ENCODE peak calls at places on chromosomes 11 and 22, in six cellular contexts. B is sigmoid colon, P is NT2/D1, A is ascending aorta, X is heart right ventricle, T is endodermal cell. Q is an unnamed sample.

GRCh38 chr11:67301951-67302516 is 1.3 kb upstream of the SSH3 start:
- DNase-seq in B (peak; percentile 68), X (peak; percentile 58), T (peak; percentile 86), A (no peak), P (peak; percentile 61), Q (no peak)

GRCh38 chr11:113162590-113162961 is 151.8 kb upstream of the TTC12 start:
- DNase-seq in T (no peak), P (no peak), B (no peak), X (no peak), A (no peak), Q (no peak)

GRCh38 chr11:131712897-131713296 is 342.5 kb downstream of the NTM start:
- DNase-seq in T (no peak), B (no peak), X (no peak), A (no peak), P (no peak), Q (no peak)

GRCh38 chr11:94450061-94450460 is 43.6 kb downstream of the MRE11 start:
- DNase-seq in T (no peak), X (no peak), P (no peak), A (no peak), B (no peak), Q (no peak)

GRCh38 chr11:47415949-47416472 is 7.6 kb downstream of the SLC39A13 start:
- DNase-seq in B (peak; percentile 94), P (peak; percentile 42), X (peak; percentile 86), A (peak; percentile 60), T (peak; percentile 81), Q (no peak)

GRCh38 chr11:21258414-21258813 is 589.0 kb downstream of the NELL1 start:
- DNase-seq in X (no peak), P (no peak), T (no peak), A (no peak), B (no peak), Q (no peak)

GRCh38 chr22:43742551-43742950 is 69.6 kb downstream of the EFCAB6 start:
- DNase-seq in X (no peak), T (no peak), A (no peak), P (no peak), B (no peak), Q (no peak)

GRCh38 chr11:110903830-110904229 is 191.6 kb upstream of the ARHGAP20 start:
- DNase-seq in B (no peak), T (peak; percentile 66), A (no peak), X (no peak), P (no peak), Q (no peak)

GRCh38 chr11:65639623-65640482 is 2.0 kb downstream of the SIPA1 start:
- DNase-seq in T (no peak), B (no peak), X (peak; percentile 58), P (no peak), A (no peak), Q (peak; percentile 51)

GRCh38 chr22:48952256-48953102 is 875.2 kb downstream of the BRD1 start:
- DNase-seq in A (no peak), T (peak; percentile 28), P (no peak), X (no peak), B (peak; percentile 45), Q (no peak)

GRCh38 chr22:48152154-48152775 is 1389.8 kb downstream of the TBC1D22A start:
- DNase-seq in B (no peak), P (no peak), X (no peak), T (no peak), A (no peak), Q (no peak)

GRCh38 chr22:26669060-26669481 is 11.7 kb downstream of the MIAT start:
- DNase-seq in X (no peak), P (no peak), T (peak; percentile 86), A (no peak), B (no peak), Q (no peak)

GRCh38 chr11:16791494-16791961 is 53.1 kb downstream of the C11orf58 start:
- DNase-seq in T (no peak), X (peak; percentile 28), B (no peak), A (peak; percentile 49), P (no peak), Q (no peak)

GRCh38 chr11:19474954-19475811 is 234.4 kb upstream of the E2F8 start:
- DNase-seq in B (no peak), A (no peak), X (no peak), P (no peak), T (peak; percentile 69), Q (no peak)

GRCh38 chr11:69121021-69121420 is 34.7 kb upstream of the SMIM38 start:
- DNase-seq in T (no peak), A (no peak), B (no peak), X (no peak), P (no peak), Q (no peak)

GRCh38 chr11:19938051-19938856 is 222.0 kb downstream of the DBX1 start:
- DNase-seq in A (no peak), B (no peak), P (no peak), X (peak; percentile 31), T (peak; percentile 90), Q (no peak)

GRCh38 chr11:106463796-106464201 is 386.3 kb downstream of the AASDHPPT start:
- DNase-seq in P (no peak), X (no peak), A (no peak), T (no peak), B (no peak), Q (no peak)

GRCh38 chr11:106463154-106463553 is 385.7 kb downstream of the AASDHPPT start:
- DNase-seq in P (no peak), A (no peak), B (no peak), T (no peak), X (no peak), Q (no peak)

GRCh38 chr11:106466441-106467190 is 389.2 kb downstream of the AASDHPPT start:
- DNase-seq in B (no peak), T (no peak), A (no peak), P (no peak), X (no peak), Q (no peak)

GRCh38 chr11:106461839-106462545 is 384.5 kb downstream of the AASDHPPT start:
- DNase-seq in X (no peak), A (no peak), T (no peak), P (no peak), B (no peak), Q (no peak)

DNA sequence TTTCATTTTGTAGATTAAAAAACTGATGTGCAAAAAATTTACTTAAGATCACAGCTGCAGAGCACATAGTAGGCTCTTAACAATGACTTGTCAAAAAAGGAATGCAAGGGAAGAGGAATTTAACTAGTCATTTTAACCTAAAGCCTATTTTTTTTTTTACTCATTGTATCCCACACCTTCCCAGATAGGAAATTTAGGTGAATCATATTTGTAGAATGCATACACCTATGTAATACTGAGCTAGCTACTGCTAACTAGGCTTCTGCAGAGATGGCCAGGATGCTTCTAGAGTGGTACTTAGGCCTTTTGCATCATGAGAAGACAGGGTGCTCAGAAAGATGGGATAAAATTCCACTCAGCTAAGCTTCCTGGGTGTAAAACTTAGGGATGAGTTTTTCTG is 387.3 kb downstream of the AASDHPPT start:
- DNase-seq in B (no peak), X (no peak), T (no peak), P (no peak), A (no peak), Q (no peak)
- H3K4me1 ChIP-seq in B (peaks cover 8% of the 10 kb centered on the region), X (peaks cover 9% of the 10 kb centered on the region), T (peaks cover 27% of the 10 kb centered on the region), P (no peaks in the 10 kb centered on the region), A (no peaks in the 10 kb centered on the region), Q (no peaks in the 10 kb centered on the region)

GRCh38 chr11:102306048-102306575 is 11.2 kb upstream of the BIRC3 start:
- DNase-seq in X (no peak), A (no peak), T (no peak), P (no peak), B (no peak), Q (no peak)

GRCh38 chr11:102306817-102307814 is 10.2 kb upstream of the BIRC3 start:
- DNase-seq in X (no peak), A (no peak), T (no peak), B (no peak), P (no peak), Q (peak; percentile 73)

GRCh38 chr11:102312656-102313055 is 4.6 kb upstream of the BIRC3 start:
- DNase-seq in X (no peak), A (no peak), P (no peak), B (no peak), T (no peak), Q (no peak)

GRCh38 chr11:102313225-102313940 is 3.9 kb upstream of the BIRC3 start:
- DNase-seq in B (no peak), T (no peak), P (no peak), X (no peak), A (no peak), Q (no peak)

GRCh38 chr11:102309621-102310541 is 7.4 kb upstream of the BIRC3 start:
- DNase-seq in X (no peak), B (no peak), T (peak; percentile 84), P (peak; percentile 15), A (no peak), Q (no peak)
- H3K4me3 ChIP-seq in X (no peak overlapping the region), B (no peak overlapping the region), T (no peak overlapping the region), P (no peak overlapping the region), A (no peak overlapping the region), Q (no peak overlapping the region)

DNA sequence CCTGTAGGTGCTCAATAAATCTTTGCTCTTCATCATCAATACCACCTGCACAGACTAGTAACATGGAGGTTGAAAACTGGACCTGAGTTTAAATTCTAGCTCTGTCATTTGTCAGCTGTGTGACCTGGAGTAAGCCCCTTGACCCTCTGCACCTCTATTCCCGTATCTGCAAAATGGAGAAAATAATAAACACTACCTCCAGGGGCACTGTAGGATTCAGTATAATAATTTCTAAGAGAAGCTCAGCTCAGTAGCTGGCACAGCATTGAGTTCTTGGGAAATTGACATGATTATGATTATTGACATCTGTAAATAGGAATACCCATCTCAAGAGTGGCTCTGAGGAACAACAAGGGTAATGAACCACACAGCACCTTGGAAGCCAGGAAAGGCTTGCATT is 78.4 kb downstream of the MN1 start:
- DNase-seq in A (no peak), T (no peak), B (no peak), X (no peak), P (no peak), Q (no peak)
- H3K4me1 ChIP-seq in A (peaks cover 2% of the 10 kb centered on the region), T (peaks cover 4% of the 10 kb centered on the region), B (peaks cover 6% of the 10 kb centered on the region), X (peaks cover 53% of the 10 kb centered on the region), P (peaks cover 12% of the 10 kb centered on the region), Q (no peaks in the 10 kb centered on the region)

GRCh38 chr11:76861490-76861953 is 804 bp downstream of the ACER3 start:
- DNase-seq in T (peak; percentile 52), B (no peak), A (no peak), X (no peak), P (no peak), Q (no peak)

GRCh38 chr11:76857776-76858461 is 2.8 kb upstream of the ACER3 start:
- DNase-seq in T (no peak), P (no peak), X (no peak), A (no peak), B (no peak), Q (no peak)

GRCh38 chr11:76859708-76860233 is 947 bp upstream of the ACER3 start:
- DNase-seq in X (no peak), A (no peak), B (no peak), T (no peak), P (no peak), Q (no peak)

GRCh38 chr11:76860539-76861475 is at the start of gene ACER3:
- DNase-seq in B (peak; percentile 94), T (peak; percentile 97), A (peak; percentile 77), P (peak; percentile 83), X (peak; percentile 89), Q (peak; percentile 67)

DNA sequence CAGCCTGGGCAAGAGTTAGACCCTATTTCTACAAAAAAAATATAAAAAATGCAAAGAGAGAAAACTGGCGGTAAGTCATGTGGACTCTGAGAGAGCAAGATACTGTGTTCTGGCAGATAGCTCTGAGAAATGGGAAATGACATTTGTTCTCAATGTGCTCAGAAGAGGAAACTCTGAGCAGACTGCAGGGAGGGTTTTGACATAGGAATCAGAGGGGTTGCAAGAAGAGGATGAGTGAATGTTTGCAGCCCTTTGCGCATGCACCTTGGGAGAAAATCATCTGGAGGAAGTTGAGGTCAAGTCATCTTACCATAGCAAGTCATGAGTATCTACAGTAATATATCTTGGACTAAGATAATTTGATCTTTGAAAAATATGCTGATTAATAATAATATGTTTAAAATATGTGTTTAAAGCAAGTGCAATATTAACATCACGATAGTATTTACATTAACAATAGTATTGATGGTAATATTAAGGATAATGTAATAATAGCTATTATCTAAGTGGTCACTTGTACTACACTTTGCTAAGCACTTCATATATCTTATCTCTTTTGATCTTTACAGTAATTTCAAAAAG is 2.6 kb downstream of the ACER3 start:
- DNase-seq in X (no peak), B (no peak), T (no peak), A (no peak), P (no peak), Q (no peak)
- H3K4me3 ChIP-seq in X (no peak overlapping the region), B (no peak overlapping the region), T (no peak overlapping the region), A (no peak overlapping the region), P (no peak overlapping the region), Q (no peak overlapping the region)

Q was measured in naive thymus-derived CD4-positive, alpha-beta T cell.